ENCODE peak calls at places on chromosomes 12 and 14, in five cellular contexts. One of them, this sample, is unnamed.

GRCh38 chr14:102280376-102280962 is 24.5 kb downstream of the MOK start:
- DNase-seq in natural killer cell: no peak
- DNase-seq in lower lobe of right lung: no peak
- DNase-seq in dorsolateral prefrontal cortex: no peak
- DNase-seq in DND-41: no peak
- DNase-seq in this sample: no peak

GRCh38 chr12:1796515-1797010 is 23.8 kb upstream of the LRTM2 start:
- DNase-seq in natural killer cell: no peak
- DNase-seq in lower lobe of right lung: peak; percentile 70
- DNase-seq in dorsolateral prefrontal cortex: no peak
- DNase-seq in DND-41: no peak
- DNase-seq in this sample: no peak

GRCh38 chr12:79380402-79380801 is 310.4 kb downstream of the PAWR start:
- DNase-seq in natural killer cell: no peak
- DNase-seq in lower lobe of right lung: no peak
- DNase-seq in dorsolateral prefrontal cortex: no peak
- DNase-seq in DND-41: no peak
- DNase-seq in this sample: no peak

GRCh38 chr12:2959508-2960431 is 573 bp downstream of the TEAD4 start:
- DNase-seq in natural killer cell: no peak
- DNase-seq in lower lobe of right lung: peak; percentile 61
- DNase-seq in dorsolateral prefrontal cortex: peak; percentile 60
- DNase-seq in DND-41: no peak
- DNase-seq in this sample: peak; percentile 47

GRCh38 chr12:8734873-8735381 is 37.1 kb downstream of the RIMKLB start:
- DNase-seq in natural killer cell: no peak
- DNase-seq in lower lobe of right lung: no peak
- DNase-seq in dorsolateral prefrontal cortex: no peak
- DNase-seq in DND-41: no peak
- DNase-seq in this sample: no peak

GRCh38 chr12:66775941-66776340 is 97.1 kb upstream of the GRIP1 start:
- DNase-seq in natural killer cell: no peak
- DNase-seq in lower lobe of right lung: no peak
- DNase-seq in dorsolateral prefrontal cortex: no peak
- DNase-seq in DND-41: no peak
- DNase-seq in this sample: no peak

GRCh38 chr14:69242311-69243224 is 17.4 kb upstream of the GALNT16 start:
- DNase-seq in natural killer cell: no peak
- DNase-seq in lower lobe of right lung: no peak
- DNase-seq in dorsolateral prefrontal cortex: no peak
- DNase-seq in DND-41: peak; percentile 63
- DNase-seq in this sample: peak; percentile 31

GRCh38 chr12:133120385-133121191 is 9.5 kb downstream of the ZNF891 start:
- DNase-seq in natural killer cell: no peak
- DNase-seq in lower lobe of right lung: no peak
- DNase-seq in dorsolateral prefrontal cortex: no peak
- DNase-seq in DND-41: no peak
- DNase-seq in this sample: no peak

GRCh38 chr12:14665354-14666348 is 30.7 kb downstream of the GUCY2C start:
- DNase-seq in natural killer cell: no peak
- DNase-seq in lower lobe of right lung: no peak
- DNase-seq in dorsolateral prefrontal cortex: no peak
- DNase-seq in DND-41: no peak
- DNase-seq in this sample: no peak

GRCh38 chr14:51873221-51873893 is 12.9 kb downstream of the GNG2 start:
- DNase-seq in natural killer cell: no peak
- DNase-seq in lower lobe of right lung: no peak
- DNase-seq in dorsolateral prefrontal cortex: no peak
- DNase-seq in DND-41: no peak
- DNase-seq in this sample: no peak

GRCh38 chr14:103223818-103224352 is 100.6 kb downstream of the TNFAIP2 start:
- DNase-seq in natural killer cell: no peak
- DNase-seq in lower lobe of right lung: no peak
- DNase-seq in dorsolateral prefrontal cortex: no peak
- DNase-seq in DND-41: no peak
- DNase-seq in this sample: no peak

GRCh38 chr12:2668816-2669215 is 126.0 kb upstream of the FKBP4 start:
- DNase-seq in natural killer cell: no peak
- DNase-seq in lower lobe of right lung: no peak
- DNase-seq in dorsolateral prefrontal cortex: no peak
- DNase-seq in DND-41: no peak
- DNase-seq in this sample: no peak

GRCh38 chr12:86230516-86231146 is 25.6 kb downstream of the MGAT4C start:
- DNase-seq in natural killer cell: no peak
- DNase-seq in lower lobe of right lung: no peak
- DNase-seq in dorsolateral prefrontal cortex: no peak
- DNase-seq in DND-41: no peak
- DNase-seq in this sample: no peak

GRCh38 chr14:81423504-81423903 is 23.4 kb upstream of the STON2 start:
- DNase-seq in natural killer cell: no peak
- DNase-seq in lower lobe of right lung: peak; percentile 47
- DNase-seq in dorsolateral prefrontal cortex: no peak
- DNase-seq in DND-41: no peak
- DNase-seq in this sample: no peak

DNA sequence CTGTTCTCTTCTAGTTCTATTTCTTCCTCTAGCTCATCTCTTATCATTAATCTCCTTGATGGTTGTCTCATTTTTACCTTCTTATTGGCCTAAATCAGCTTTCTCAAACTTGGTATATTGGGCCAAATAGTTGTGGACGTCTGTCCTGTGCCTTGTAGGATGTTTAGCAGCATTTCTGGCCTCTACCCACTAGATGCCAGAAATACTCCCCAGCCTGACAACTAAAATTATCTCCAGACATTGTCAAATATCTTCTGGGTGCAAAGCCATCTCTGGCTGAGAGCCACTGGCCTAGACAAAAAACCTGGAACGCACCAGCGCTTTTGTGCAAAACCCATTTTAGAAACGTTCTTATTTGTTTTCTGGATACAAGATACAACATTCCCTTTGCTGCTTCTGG is 38.8 kb upstream of the LRRC10 start:
- DNase-seq in natural killer cell: no peak
- DNase-seq in lower lobe of right lung: no peak
- DNase-seq in dorsolateral prefrontal cortex: no peak
- DNase-seq in DND-41: no peak
- DNase-seq in this sample: no peak
- TF ChIP-seq CTCF in natural killer cell: no peak
- TF ChIP-seq CTCF in lower lobe of right lung: no peak
- TF ChIP-seq CTCF in dorsolateral prefrontal cortex: no peak
- TF ChIP-seq CTCF in DND-41: no peak
- TF ChIP-seq CTCF in this sample: no peak

GRCh38 chr14:37709419-37710195 is 114.2 kb downstream of the TTC6 start:
- DNase-seq in natural killer cell: no peak
- DNase-seq in lower lobe of right lung: no peak
- DNase-seq in dorsolateral prefrontal cortex: no peak
- DNase-seq in DND-41: no peak
- DNase-seq in this sample: no peak
- TF ChIP-seq CTCF in natural killer cell: no peak
- TF ChIP-seq CTCF in lower lobe of right lung: no peak
- TF ChIP-seq CTCF in dorsolateral prefrontal cortex: peak; percentile 56
- TF ChIP-seq CTCF in DND-41: peak; percentile 31
- TF ChIP-seq CTCF in this sample: peak; percentile 60

DNA sequence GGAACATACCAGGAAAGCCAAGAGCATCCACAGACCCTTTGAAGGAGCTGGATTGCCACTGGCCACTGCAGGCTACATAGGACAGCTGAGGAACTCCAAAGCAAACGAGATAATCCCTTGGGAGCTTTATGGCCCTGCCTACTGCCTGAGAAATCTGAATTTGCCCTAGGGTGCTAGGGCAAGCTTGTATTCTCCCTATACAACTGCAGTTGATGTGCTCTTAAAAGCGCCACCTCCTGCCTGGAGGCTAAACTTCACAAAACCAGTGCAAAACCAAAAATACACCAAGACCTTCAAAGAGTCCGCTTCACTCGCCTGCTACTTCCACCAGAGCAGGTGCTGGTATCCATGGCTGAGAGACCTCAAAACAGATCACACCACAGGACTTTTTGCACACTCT is 99.6 kb upstream of the KRR1 start:
- DNase-seq in natural killer cell: no peak
- DNase-seq in lower lobe of right lung: no peak
- DNase-seq in dorsolateral prefrontal cortex: no peak
- DNase-seq in DND-41: no peak
- DNase-seq in this sample: no peak
- TF ChIP-seq CTCF in natural killer cell: no peak
- TF ChIP-seq CTCF in lower lobe of right lung: no peak
- TF ChIP-seq CTCF in dorsolateral prefrontal cortex: no peak
- TF ChIP-seq CTCF in DND-41: no peak
- TF ChIP-seq CTCF in this sample: no peak

DNA sequence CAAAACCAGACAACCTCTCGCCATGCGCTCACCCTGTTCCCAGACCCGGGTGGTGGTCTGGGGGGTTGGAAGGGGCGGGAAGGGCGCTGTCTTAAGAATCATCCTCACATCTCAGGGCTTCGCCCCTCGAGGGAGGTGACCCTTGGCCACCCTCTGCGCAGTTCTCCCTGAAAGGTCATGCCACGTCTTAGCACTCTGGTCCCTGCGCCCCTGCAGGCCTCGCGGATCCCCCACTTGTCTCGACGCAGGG is 40.6 kb upstream of the CAPRIN2 start:
- DNase-seq in natural killer cell: peak; percentile 47
- DNase-seq in lower lobe of right lung: no peak
- DNase-seq in dorsolateral prefrontal cortex: no peak
- DNase-seq in DND-41: no peak
- DNase-seq in this sample: no peak
- TF ChIP-seq CTCF in natural killer cell: no peak
- TF ChIP-seq CTCF in lower lobe of right lung: no peak
- TF ChIP-seq CTCF in dorsolateral prefrontal cortex: no peak
- TF ChIP-seq CTCF in DND-41: no peak
- TF ChIP-seq CTCF in this sample: no peak

GRCh38 chr12:94875525-94875924 is 128.0 kb downstream of the NDUFA12 start:
- DNase-seq in natural killer cell: no peak
- DNase-seq in lower lobe of right lung: no peak
- DNase-seq in dorsolateral prefrontal cortex: no peak
- DNase-seq in DND-41: peak; percentile 5
- DNase-seq in this sample: no peak
- TF ChIP-seq CTCF in natural killer cell: no peak
- TF ChIP-seq CTCF in lower lobe of right lung: no peak
- TF ChIP-seq CTCF in dorsolateral prefrontal cortex: peak; percentile 22
- TF ChIP-seq CTCF in DND-41: peak; percentile 52
- TF ChIP-seq CTCF in this sample: peak; percentile 52